ENCODE peak calls at places on chromosomes 3 and 15, in four cellular contexts. One of them, this sample, is unnamed.

GRCh38 chr3:149552700-149553099 is 78.2 kb downstream of the TM4SF4 start:
- DNase-seq in neural crest cell: no peak
- DNase-seq in AG09319: no peak
- DNase-seq in left lung: no peak
- DNase-seq in this sample: no peak

GRCh38 chr15:44193651-44194396 is 1.2 kb downstream of the FRMD5 start:
- DNase-seq in neural crest cell: no peak
- DNase-seq in AG09319: no peak
- DNase-seq in left lung: no peak
- DNase-seq in this sample: no peak

GRCh38 chr3:67940200-67940952 is 286.0 kb upstream of the SUCLG2 start:
- DNase-seq in neural crest cell: no peak
- DNase-seq in AG09319: no peak
- DNase-seq in left lung: no peak
- DNase-seq in this sample: no peak

GRCh38 chr3:48411041-48411588 is 18.8 kb downstream of the PLXNB1 start:
- DNase-seq in neural crest cell: no peak
- DNase-seq in AG09319: no peak
- DNase-seq in left lung: no peak
- DNase-seq in this sample: no peak

GRCh38 chr3:114827495-114827894 is 319.6 kb downstream of the ZBTB20 start:
- DNase-seq in neural crest cell: peak
- DNase-seq in AG09319: peak
- DNase-seq in left lung: no peak
- DNase-seq in this sample: no peak

GRCh38 chr15:48634934-48635333 is 10.6 kb downstream of the FBN1 start:
- DNase-seq in neural crest cell: no peak
- DNase-seq in AG09319: no peak
- DNase-seq in left lung: no peak
- DNase-seq in this sample: no peak

GRCh38 chr15:82613764-82614163 is 33.4 kb downstream of the CPEB1 start:
- DNase-seq in neural crest cell: no peak
- DNase-seq in AG09319: no peak
- DNase-seq in left lung: no peak
- DNase-seq in this sample: no peak

GRCh38 chr15:64596701-64597468 is 136.5 kb downstream of the ZNF609 start:
- DNase-seq in neural crest cell: peak
- DNase-seq in AG09319: peak
- DNase-seq in left lung: no peak
- DNase-seq in this sample: no peak

GRCh38 chr3:120181632-120182031 is 87.4 kb upstream of the GSK3B start:
- DNase-seq in neural crest cell: no peak
- DNase-seq in AG09319: no peak
- DNase-seq in left lung: no peak
- DNase-seq in this sample: no peak

GRCh38 chr3:156024904-156025303 is 95.5 kb upstream of the KCNAB1 start:
- DNase-seq in neural crest cell: peak
- DNase-seq in AG09319: no peak
- DNase-seq in left lung: no peak
- DNase-seq in this sample: no peak

GRCh38 chr15:41017051-41017735 is 63.9 kb downstream of the CHAC1 start:
- DNase-seq in neural crest cell: no peak
- DNase-seq in AG09319: no peak
- DNase-seq in left lung: no peak
- DNase-seq in this sample: no peak

GRCh38 chr15:101613130-101614000 is 38.8 kb downstream of the TM2D3 start:
- DNase-seq in neural crest cell: no peak
- DNase-seq in AG09319: no peak
- DNase-seq in left lung: peak
- DNase-seq in this sample: no peak

GRCh38 chr3:144364797-144365196 is 393.2 kb downstream of the DIPK2A start:
- DNase-seq in neural crest cell: no peak
- DNase-seq in AG09319: no peak
- DNase-seq in left lung: no peak
- DNase-seq in this sample: no peak

GRCh38 chr3:156148946-156149348 is 28.6 kb downstream of the KCNAB1 start:
- DNase-seq in neural crest cell: no peak
- DNase-seq in AG09319: no peak
- DNase-seq in left lung: no peak
- DNase-seq in this sample: no peak

GRCh38 chr15:32781781-32782180 is 64.0 kb downstream of the GREM1 start:
- DNase-seq in neural crest cell: no peak
- DNase-seq in AG09319: no peak
- DNase-seq in left lung: no peak
- DNase-seq in this sample: no peak

GRCh38 chr15:96353931-96354730 is 23.6 kb downstream of the NR2F2 start:
- DNase-seq in neural crest cell: peak
- DNase-seq in AG09319: no peak
- DNase-seq in left lung: peak
- DNase-seq in this sample: no peak

GRCh38 chr3:19364150-19364549 is 215.8 kb downstream of the KCNH8 start:
- DNase-seq in neural crest cell: no peak
- DNase-seq in AG09319: no peak
- DNase-seq in left lung: no peak
- DNase-seq in this sample: no peak

GRCh38 chr3:53588122-53588521 is 93.7 kb downstream of the CACNA1D start:
- DNase-seq in neural crest cell: no peak
- DNase-seq in AG09319: no peak
- DNase-seq in left lung: no peak
- DNase-seq in this sample: no peak

GRCh38 chr15:50137330-50137761 is 18.3 kb upstream of the ATP8B4 start:
- DNase-seq in neural crest cell: no peak
- DNase-seq in AG09319: peak
- DNase-seq in left lung: no peak
- DNase-seq in this sample: no peak

GRCh38 chr3:87397210-87397609 is 120.8 kb upstream of the POU1F1 start:
- DNase-seq in neural crest cell: no peak
- DNase-seq in AG09319: no peak
- DNase-seq in left lung: no peak
- DNase-seq in this sample: no peak

DNA sequence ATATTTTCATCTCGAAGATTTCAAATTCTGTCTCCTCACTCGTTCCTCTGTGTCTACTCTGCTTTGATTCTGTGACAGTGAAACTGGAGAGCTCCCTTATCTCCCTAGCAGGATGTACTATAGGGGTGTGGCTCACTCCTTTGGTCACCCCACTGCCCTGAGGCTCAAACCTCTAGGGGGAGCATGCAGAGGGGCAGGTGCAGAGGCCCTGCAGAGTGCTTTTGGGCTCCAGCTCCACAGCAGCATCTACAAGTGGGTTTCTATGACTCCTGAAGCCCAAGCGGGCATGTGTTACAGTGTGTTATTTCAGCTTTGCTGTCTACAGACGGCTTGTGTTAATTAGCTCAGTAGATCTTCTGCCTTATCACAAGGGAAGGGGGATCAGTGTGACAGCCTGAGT is 454.3 kb upstream of the BCHE start:
- DNase-seq in neural crest cell: no peak
- DNase-seq in AG09319: no peak
- DNase-seq in left lung: no peak
- DNase-seq in this sample: no peak
- TF ChIP-seq CTCF in neural crest cell: no peak
- TF ChIP-seq CTCF in AG09319: no peak
- TF ChIP-seq CTCF in left lung: no peak
- TF ChIP-seq CTCF in this sample: no peak

DNA sequence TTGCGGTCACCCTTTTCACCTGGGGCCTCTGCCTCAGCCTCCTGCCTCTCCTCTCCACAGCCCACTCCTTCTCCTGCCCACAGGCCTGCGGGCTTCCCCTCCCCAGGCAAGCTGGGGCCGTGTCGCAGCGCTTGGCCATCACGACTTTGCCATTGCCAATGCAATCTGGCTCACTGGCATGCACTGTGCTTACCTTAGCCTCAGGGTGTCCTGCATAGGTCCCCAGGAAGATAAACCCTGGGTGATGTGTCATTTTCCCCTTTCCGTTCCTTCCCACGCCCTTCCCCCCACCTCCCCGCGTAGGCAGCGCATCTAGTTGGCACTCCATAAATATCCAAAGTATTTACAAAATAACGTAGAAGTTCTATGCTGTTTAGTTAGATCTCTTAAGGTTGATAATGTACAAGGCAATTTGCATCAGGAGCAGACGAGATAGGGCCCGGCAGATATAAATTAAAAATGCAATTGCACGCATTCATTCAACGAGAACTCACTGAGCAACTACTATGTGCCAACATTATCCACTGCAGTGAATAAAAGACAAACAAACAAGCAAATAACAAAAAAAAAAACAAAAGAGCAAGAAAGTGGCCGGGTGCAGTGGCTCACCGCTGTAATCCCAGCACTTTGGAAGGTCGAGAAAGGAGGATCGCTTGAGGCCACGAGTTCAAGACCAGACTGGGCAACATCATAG is 973 bp upstream of the COPG1 start:
- DNase-seq in neural crest cell: no peak
- DNase-seq in AG09319: no peak
- DNase-seq in left lung: no peak
- DNase-seq in this sample: no peak
- TF ChIP-seq CTCF in neural crest cell: no peak
- TF ChIP-seq CTCF in AG09319: no peak
- TF ChIP-seq CTCF in left lung: no peak
- TF ChIP-seq CTCF in this sample: no peak

DNA sequence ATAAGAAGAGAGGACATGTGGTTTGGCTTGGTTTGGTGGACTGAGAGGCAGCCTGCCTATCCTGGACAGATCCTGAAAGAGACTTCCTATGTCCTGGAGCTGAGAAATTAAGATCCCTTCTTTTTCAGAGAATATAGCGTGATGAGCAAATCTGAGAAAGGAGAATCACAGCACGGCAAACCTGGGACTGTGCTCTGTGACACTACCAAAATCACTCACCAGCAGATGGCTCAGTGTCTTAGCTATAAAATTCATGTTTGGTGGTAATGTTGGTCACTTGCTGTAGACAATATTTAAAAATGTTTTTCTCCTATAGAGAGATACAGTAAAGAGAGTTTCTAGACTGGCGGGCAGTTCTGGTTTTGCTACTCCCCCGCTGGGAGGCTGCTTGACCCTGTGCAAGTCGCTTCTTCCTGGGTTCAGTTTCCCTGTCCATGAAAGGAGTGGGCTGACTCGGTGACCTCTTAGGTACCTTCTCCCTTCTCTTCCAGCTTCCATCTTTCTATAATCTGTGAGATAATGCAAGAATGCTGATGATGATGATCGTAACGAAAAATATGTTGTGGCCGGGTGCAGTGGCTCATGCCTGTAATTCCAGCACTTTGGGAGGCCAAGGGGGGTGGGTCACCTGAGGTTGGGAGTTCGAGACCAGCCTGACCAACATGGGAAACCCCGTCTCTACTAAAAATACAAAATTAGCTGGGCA is 7.6 kb upstream of the HES1 start:
- DNase-seq in neural crest cell: no peak
- DNase-seq in AG09319: no peak
- DNase-seq in left lung: no peak
- DNase-seq in this sample: no peak
- TF ChIP-seq CTCF in neural crest cell: no peak
- TF ChIP-seq CTCF in AG09319: no peak
- TF ChIP-seq CTCF in left lung: no peak
- TF ChIP-seq CTCF in this sample: no peak

GRCh38 chr3:70716832-70717231 is 404.4 kb upstream of the MDFIC2 start:
- DNase-seq in neural crest cell: no peak
- DNase-seq in AG09319: peak
- DNase-seq in left lung: no peak
- DNase-seq in this sample: no peak
- TF ChIP-seq CTCF in neural crest cell: peak
- TF ChIP-seq CTCF in AG09319: peak
- TF ChIP-seq CTCF in left lung: peak
- TF ChIP-seq CTCF in this sample: no peak

GRCh38 chr3:64223809-64224570 is 1.3 kb downstream of the PRICKLE2 start:
- DNase-seq in neural crest cell: no peak
- DNase-seq in AG09319: no peak
- DNase-seq in left lung: no peak
- DNase-seq in this sample: no peak

GRCh38 chr3:64222501-64222900 is 2.8 kb downstream of the PRICKLE2 start:
- DNase-seq in neural crest cell: no peak
- DNase-seq in AG09319: no peak
- DNase-seq in left lung: no peak
- DNase-seq in this sample: no peak

GRCh38 chr3:64225695-64226499 is 631 bp upstream of the PRICKLE2 start:
- DNase-seq in neural crest cell: no peak
- DNase-seq in AG09319: no peak
- DNase-seq in left lung: no peak
- DNase-seq in this sample: no peak

GRCh38 chr3:64221564-64222257 is 3.6 kb downstream of the PRICKLE2 start:
- DNase-seq in neural crest cell: no peak
- DNase-seq in AG09319: no peak
- DNase-seq in left lung: no peak
- DNase-seq in this sample: no peak

DNA sequence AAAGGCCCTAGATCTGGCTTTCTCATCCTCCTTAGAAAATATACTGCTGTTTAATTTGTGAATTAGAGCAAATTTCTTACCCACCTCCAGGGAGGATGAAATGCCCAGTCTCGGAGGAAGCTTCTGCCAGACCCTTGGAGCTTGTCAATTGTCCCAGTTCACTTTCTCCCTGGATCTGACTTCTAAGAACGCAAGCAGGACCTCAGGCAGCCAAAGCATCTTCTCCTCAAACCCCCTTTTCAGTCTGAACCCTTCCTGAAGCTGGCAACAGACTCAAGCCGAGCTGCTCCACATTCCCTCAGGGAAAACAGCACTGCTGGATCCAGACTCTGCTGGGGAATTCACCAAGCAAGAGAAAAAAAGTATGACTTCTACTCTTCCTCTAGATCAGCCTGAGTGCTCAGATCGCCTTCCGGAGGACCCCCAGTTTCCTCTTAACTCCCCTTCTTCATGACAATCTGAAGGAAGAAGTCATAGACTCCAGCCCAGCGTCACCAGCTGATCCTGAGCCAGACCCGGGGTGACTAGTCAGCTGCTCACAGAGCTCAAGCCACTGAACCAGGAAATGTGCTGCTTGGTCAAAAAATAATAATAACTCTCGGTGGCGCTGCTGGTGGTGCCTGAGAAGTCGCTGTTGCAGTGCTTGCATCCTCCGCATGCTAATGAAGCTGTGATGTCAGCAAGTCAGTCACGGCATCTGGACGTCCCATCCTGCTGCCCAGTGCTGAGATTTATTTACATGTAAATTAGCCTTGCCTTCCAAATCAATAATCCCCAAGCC is at the start of gene PRICKLE2:
- DNase-seq in neural crest cell: peak
- DNase-seq in AG09319: peak
- DNase-seq in left lung: no peak
- DNase-seq in this sample: peak
- TF ChIP-seq CTCF in neural crest cell: peak
- TF ChIP-seq CTCF in AG09319: peak
- TF ChIP-seq CTCF in left lung: no peak
- TF ChIP-seq CTCF in this sample: peak

This sample was measured in progenitor cell of endocrine pancreas.